ENCODE peak calls at places on chromosomes 13 and 19, in four cellular contexts. N is K562, R is GM12878, Y is HepG2. A is an unnamed sample.

GRCh38 chr13:38264363-38265134 is 85.1 kb upstream of the UFM1 start:
- DNase-seq in N (no peak), R (no peak), Y (no peak), A (no peak)

GRCh38 chr13:111361046-111361872 is 40.8 kb downstream of the TEX29 start:
- DNase-seq in N (no peak), R (no peak), Y (no peak), A (no peak)

GRCh38 chr19:15810335-15810734 is 5.1 kb downstream of the OR10H1 start:
- DNase-seq in N (peak; percentile 29), R (no peak), Y (peak; percentile 24), A (no peak)

GRCh38 chr19:3554254-3555083 is 2.9 kb downstream of the MFSD12 start:
- DNase-seq in N (no peak), R (no peak), Y (no peak), A (no peak)

GRCh38 chr13:91135376-91135775 is 212.1 kb upstream of the MIR17HG start:
- DNase-seq in N (no peak), R (no peak), Y (no peak), A (no peak)

GRCh38 chr13:32063622-32064233 is 32.2 kb downstream of the FRY start:
- DNase-seq in N (no peak), R (no peak), Y (no peak), A (no peak)

GRCh38 chr13:37194428-37194861 is 89.0 kb upstream of the CSNK1A1L start:
- DNase-seq in N (no peak), R (no peak), Y (no peak), A (no peak)

GRCh38 chr19:56839665-56840451 is 668 bp downstream of the PEG3 start:
- DNase-seq in N (no peak), R (no peak), Y (peak; percentile 95), A (no peak)

GRCh38 chr19:4343056-4343844 is at the start of gene MPND:
- DNase-seq in N (peak; percentile 85), R (peak; percentile 50), Y (peak; percentile 72), A (peak; percentile 82)

GRCh38 chr19:10085641-10086031 is 481 bp upstream of the SHFL start:
- DNase-seq in N (peak; percentile 3), R (no peak), Y (no peak), A (no peak)

GRCh38 chr19:12364391-12365093 is 941 bp downstream of the ZNF442 start:
- DNase-seq in N (peak; percentile 35), R (no peak), Y (no peak), A (peak; percentile 10)

GRCh38 chr19:13814550-13814949 is 19.3 kb downstream of the ZSWIM4 start:
- DNase-seq in N (no peak), R (no peak), Y (no peak), A (no peak)

GRCh38 chr19:1151917-1152601 is 22.0 kb downstream of the SBNO2 start:
- DNase-seq in N (no peak), R (no peak), Y (no peak), A (no peak)

GRCh38 chr13:83312194-83312593 is 570.1 kb downstream of the SLITRK1 start:
- DNase-seq in N (no peak), R (no peak), Y (no peak), A (no peak)

GRCh38 chr13:94481966-94482365 is 2.5 kb upstream of the DCT start:
- DNase-seq in N (no peak), R (no peak), Y (peak; percentile 10), A (no peak)

GRCh38 chr19:604355-604754 is 14.7 kb downstream of the HCN2 start:
- DNase-seq in N (peak; percentile 86), R (no peak), Y (no peak), A (peak; percentile 30)

GRCh38 chr13:66933994-66934393 is 296.1 kb downstream of the PCDH9 start:
- DNase-seq in N (peak; percentile 23), R (no peak), Y (no peak), A (no peak)

GRCh38 chr13:95627590-95627989 is 16.9 kb downstream of the DZIP1 start:
- DNase-seq in N (no peak), R (no peak), Y (no peak), A (no peak)

GRCh38 chr13:28659611-28659970 is 661 bp downstream of the POMP start:
- DNase-seq in N (peak; percentile 6), R (no peak), Y (no peak), A (no peak)
- TF ChIP-seq BHLHE40 in N (no peak), R (no peak), Y (no peak), A (no peak)

GRCh38 chr19:45922281-45922680 is 7.7 kb upstream of the NANOS2 start:
- DNase-seq in N (peak; percentile 34), R (no peak), Y (peak; percentile 34), A (peak; percentile 55)
- TF ChIP-seq FOXM1 in N (no peak), R (no peak), Y (no peak), A (no peak)

GRCh38 chr13:22454586-22454985 is 726.2 kb upstream of the SGCG start:
- DNase-seq in N (no peak), R (no peak), Y (no peak), A (no peak)
- TF ChIP-seq BHLHE40 in N (no peak), R (no peak), Y (no peak), A (no peak)

GRCh38 chr19:50893047-50893737 is 18.0 kb downstream of the KLK4 start:
- DNase-seq in N (peak; percentile 29), R (no peak), Y (no peak), A (no peak)

GRCh38 chr19:50896591-50897190 is 14.5 kb downstream of the KLK4 start:
- DNase-seq in N (peak; percentile 40), R (peak; percentile 100), Y (peak; percentile 26), A (no peak)

GRCh38 chr19:50897191-50897607 is 14.0 kb downstream of the KLK4 start:
- DNase-seq in N (no peak), R (peak; percentile 59), Y (no peak), A (no peak)

GRCh38 chr19:50897612-50898011 is 13.6 kb downstream of the KLK4 start:
- DNase-seq in N (no peak), R (no peak), Y (no peak), A (no peak)

GRCh38 chr19:50894478-50895356 is 16.5 kb downstream of the KLK4 start:
- DNase-seq in N (no peak), R (no peak), Y (no peak), A (no peak)
- TF ChIP-seq FOXM1 in N (no peak), R (no peak), Y (no peak), A (no peak)

GRCh38 chr13:110012102-110012739 is 225.8 kb upstream of the IRS2 start:
- DNase-seq in N (no peak), R (no peak), Y (peak; percentile 3), A (no peak)
- TF ChIP-seq BHLHE40 in N (no peak), R (no peak), Y (no peak), A (no peak)

GRCh38 chr19:5913739-5914357 is at the start of gene CAPS:
- DNase-seq in N (no peak), R (no peak), Y (peak; percentile 39), A (no peak)
- TF ChIP-seq FOXM1 in N (no peak), R (no peak), Y (no peak), A (no peak)

A was measured in HEK293T.